ENCODE peak calls at places on chromosomes 16 and 17, in seven cellular contexts. L, B, U, D, Y, C and Z are unnamed samples.

GRCh38 chr16:57144027-57144426 is 41.8 kb downstream of the PSME3IP1 start:
- DNase-seq in C (no peak), L (no peak), B (no peak), D (no peak), U (no peak), Y (no peak), Z (no peak)

GRCh38 chr17:81803728-81804558 is at the start of gene GCGR:
- DNase-seq in C (no peak), L (no peak), U (peak; percentile 77), D (no peak), Y (no peak), B (peak; percentile 63), Z (no peak)

GRCh38 chr17:82528484-82529265 is 9.1 kb downstream of the FOXK2 start:
- DNase-seq in D (no peak), C (no peak), U (peak; percentile 88), Y (no peak), L (no peak), B (no peak), Z (no peak)

GRCh38 chr17:68585643-68586042 is 15.5 kb downstream of the FAM20A start:
- DNase-seq in Y (no peak), B (no peak), C (no peak), L (no peak), D (no peak), U (no peak), Z (no peak)

GRCh38 chr17:9123594-9124553 is 102.6 kb downstream of the NTN1 start:
- DNase-seq in B (no peak), U (no peak), C (no peak), Y (no peak), L (no peak), D (no peak), Z (no peak)

GRCh38 chr17:41782142-41782541 is 4.4 kb downstream of the JUP start:
- DNase-seq in D (no peak), U (no peak), L (no peak), Y (no peak), C (no peak), B (peak; percentile 4), Z (no peak)

GRCh38 chr17:50916026-50916707 is 50.0 kb upstream of the TOB1 start:
- DNase-seq in U (no peak), L (no peak), C (no peak), D (no peak), Y (no peak), B (peak; percentile 32), Z (no peak)

GRCh38 chr17:77963441-77963840 is 4.9 kb downstream of the TNRC6C start:
- DNase-seq in Y (no peak), B (peak; percentile 20), U (peak; percentile 77), C (no peak), L (no peak), D (peak; percentile 75), Z (no peak)

GRCh38 chr17:79130536-79131273 is 56.1 kb downstream of the ENGASE start:
- DNase-seq in B (no peak), C (no peak), Y (no peak), D (no peak), L (no peak), U (no peak), Z (no peak)

GRCh38 chr16:52099382-52099781 is 447.6 kb downstream of the TOX3 start:
- DNase-seq in D (peak; percentile 38), B (no peak), C (no peak), L (no peak), U (no peak), Y (no peak), Z (no peak)
- TF ChIP-seq TAF1 in D (no peak), B (no peak), C (no peak), L (no peak), U (no peak), Y (no peak), Z (no peak)

GRCh38 chr17:16974569-16975265 is 2.8 kb upstream of the TNFRSF13B start:
- DNase-seq in L (no peak), B (no peak), Y (peak; percentile 14), U (no peak), D (no peak), C (no peak), Z (no peak)
- TF ChIP-seq POLR2AphosphoS5 in L (no peak), B (no peak), Y (no peak), U (no peak), D (no peak), C (no peak), Z (no peak)

GRCh38 chr16:85514295-85514600 is 98.9 kb upstream of the GSE1 start:
- DNase-seq in Y (no peak), C (no peak), B (no peak), U (no peak), D (no peak), L (no peak), Z (no peak)
- TF ChIP-seq TAF1 in Y (no peak), C (no peak), B (no peak), U (no peak), D (no peak), L (no peak), Z (no peak)

GRCh38 chr17:11309033-11309432 is 68.0 kb downstream of the SHISA6 start:
- DNase-seq in Y (no peak), U (no peak), B (no peak), D (no peak), C (no peak), L (no peak), Z (no peak)
- TF ChIP-seq POLR2AphosphoS5 in Y (no peak), U (no peak), B (no peak), D (no peak), C (no peak), L (no peak), Z (no peak)

GRCh38 chr17:30922235-30922993 is 669 bp downstream of the ADAP2 start:
- DNase-seq in C (no peak), L (peak; percentile 50), Y (peak; percentile 66), B (no peak), U (peak; percentile 67), D (no peak), Z (peak; percentile 42)
- TF ChIP-seq TAF1 in C (no peak), L (no peak), Y (no peak), B (no peak), U (no peak), D (no peak), Z (no peak)

GRCh38 chr16:30179931-30180330 is 3.5 kb upstream of the CORO1A start:
- DNase-seq in L (no peak), U (no peak), D (no peak), C (no peak), Y (no peak), B (no peak), Z (no peak)
- TF ChIP-seq POLR2AphosphoS5 in L (no peak), U (no peak), D (no peak), C (no peak), Y (no peak), B (no peak), Z (no peak)